ENCODE peak calls at places on chromosome 5, in eight cellular contexts. One of them, this sample, is unnamed.

GRCh38 chr5:90529939-90530677 is 724 bp upstream of the LYSMD3 start:
- DNase-seq in stimulated activated naive CD8-positive, alpha-beta T cell treated with anti-CD3 and anti-CD28 coated beads, Interleukin-15, Interleukin-2, amounts not matched to agents 100 U/mL and 50 U/mL, for 24 hours: peak; percentile 60
- DNase-seq in epithelial cell of esophagus: peak; percentile 83
- DNase-seq in choroid plexus epithelial cell: peak; percentile 87
- DNase-seq in IMR-90: peak; percentile 82
- DNase-seq in left cardiac atrium: peak; percentile 44
- DNase-seq in OCI-LY7: peak; percentile 82
- DNase-seq in activated T-helper 2 cell treated with anti-CD3 and anti-CD28 coated beads, Interferon-gamma antibody, Interleukin-2, Interleukin-4, amounts not matched to agents 10 μg/mL and 5 μg/mL and 100 μg/mL, durations not matched to agents 14 hours and 24 hours and 36 hours: no peak
- DNase-seq in this sample: peak; percentile 70

GRCh38 chr5:159316519-159317383 is 13.5 kb downstream of the IL12B start:
- DNase-seq in OCI-LY7: peak; percentile 67
- DNase-seq in stimulated activated naive CD8-positive, alpha-beta T cell treated with anti-CD3 and anti-CD28 coated beads, Interleukin-15, Interleukin-2, amounts not matched to agents 100 U/mL and 50 U/mL, for 24 hours: peak; percentile 37
- DNase-seq in IMR-90: peak; percentile 67
- DNase-seq in activated T-helper 2 cell treated with anti-CD3 and anti-CD28 coated beads, Interferon-gamma antibody, Interleukin-2, Interleukin-4, amounts not matched to agents 10 μg/mL and 5 μg/mL and 100 μg/mL, durations not matched to agents 14 hours and 24 hours and 36 hours: no peak
- DNase-seq in left cardiac atrium: no peak
- DNase-seq in epithelial cell of esophagus: peak; percentile 74
- DNase-seq in choroid plexus epithelial cell: peak; percentile 91
- DNase-seq in this sample: peak; percentile 36

GRCh38 chr5:169838688-169839087 is 141.6 kb downstream of the INSYN2B start:
- DNase-seq in epithelial cell of esophagus: no peak
- DNase-seq in activated T-helper 2 cell treated with anti-CD3 and anti-CD28 coated beads, Interferon-gamma antibody, Interleukin-2, Interleukin-4, amounts not matched to agents 10 μg/mL and 5 μg/mL and 100 μg/mL, durations not matched to agents 14 hours and 24 hours and 36 hours: no peak
- DNase-seq in OCI-LY7: no peak
- DNase-seq in left cardiac atrium: no peak
- DNase-seq in IMR-90: no peak
- DNase-seq in choroid plexus epithelial cell: no peak
- DNase-seq in stimulated activated naive CD8-positive, alpha-beta T cell treated with anti-CD3 and anti-CD28 coated beads, Interleukin-15, Interleukin-2, amounts not matched to agents 100 U/mL and 50 U/mL, for 24 hours: no peak
- DNase-seq in this sample: no peak

GRCh38 chr5:106873558-106873957 is 797.2 kb downstream of the EFNA5 start:
- DNase-seq in stimulated activated naive CD8-positive, alpha-beta T cell treated with anti-CD3 and anti-CD28 coated beads, Interleukin-15, Interleukin-2, amounts not matched to agents 100 U/mL and 50 U/mL, for 24 hours: no peak
- DNase-seq in activated T-helper 2 cell treated with anti-CD3 and anti-CD28 coated beads, Interferon-gamma antibody, Interleukin-2, Interleukin-4, amounts not matched to agents 10 μg/mL and 5 μg/mL and 100 μg/mL, durations not matched to agents 14 hours and 24 hours and 36 hours: no peak
- DNase-seq in IMR-90: no peak
- DNase-seq in epithelial cell of esophagus: peak; percentile 93
- DNase-seq in OCI-LY7: no peak
- DNase-seq in choroid plexus epithelial cell: no peak
- DNase-seq in left cardiac atrium: no peak
- DNase-seq in this sample: no peak

GRCh38 chr5:74685979-74686631 is 1.1 kb downstream of the HEXB start:
- DNase-seq in activated T-helper 2 cell treated with anti-CD3 and anti-CD28 coated beads, Interferon-gamma antibody, Interleukin-2, Interleukin-4, amounts not matched to agents 10 μg/mL and 5 μg/mL and 100 μg/mL, durations not matched to agents 14 hours and 24 hours and 36 hours: no peak
- DNase-seq in epithelial cell of esophagus: no peak
- DNase-seq in IMR-90: peak; percentile 68
- DNase-seq in OCI-LY7: peak; percentile 48
- DNase-seq in left cardiac atrium: no peak
- DNase-seq in stimulated activated naive CD8-positive, alpha-beta T cell treated with anti-CD3 and anti-CD28 coated beads, Interleukin-15, Interleukin-2, amounts not matched to agents 100 U/mL and 50 U/mL, for 24 hours: peak; percentile 8
- DNase-seq in choroid plexus epithelial cell: peak; percentile 65
- DNase-seq in this sample: no peak

GRCh38 chr5:96049398-96050272 is 88.0 kb upstream of the ELL2 start:
- DNase-seq in activated T-helper 2 cell treated with anti-CD3 and anti-CD28 coated beads, Interferon-gamma antibody, Interleukin-2, Interleukin-4, amounts not matched to agents 10 μg/mL and 5 μg/mL and 100 μg/mL, durations not matched to agents 14 hours and 24 hours and 36 hours: no peak
- DNase-seq in epithelial cell of esophagus: peak; percentile 88
- DNase-seq in left cardiac atrium: no peak
- DNase-seq in stimulated activated naive CD8-positive, alpha-beta T cell treated with anti-CD3 and anti-CD28 coated beads, Interleukin-15, Interleukin-2, amounts not matched to agents 100 U/mL and 50 U/mL, for 24 hours: no peak
- DNase-seq in OCI-LY7: no peak
- DNase-seq in choroid plexus epithelial cell: peak; percentile 52
- DNase-seq in IMR-90: peak; percentile 91
- DNase-seq in this sample: peak; percentile 31

GRCh38 chr5:39236718-39237117 is 17.4 kb upstream of the FYB1 start:
- DNase-seq in left cardiac atrium: no peak
- DNase-seq in stimulated activated naive CD8-positive, alpha-beta T cell treated with anti-CD3 and anti-CD28 coated beads, Interleukin-15, Interleukin-2, amounts not matched to agents 100 U/mL and 50 U/mL, for 24 hours: no peak
- DNase-seq in activated T-helper 2 cell treated with anti-CD3 and anti-CD28 coated beads, Interferon-gamma antibody, Interleukin-2, Interleukin-4, amounts not matched to agents 10 μg/mL and 5 μg/mL and 100 μg/mL, durations not matched to agents 14 hours and 24 hours and 36 hours: no peak
- DNase-seq in choroid plexus epithelial cell: no peak
- DNase-seq in OCI-LY7: no peak
- DNase-seq in epithelial cell of esophagus: no peak
- DNase-seq in IMR-90: no peak
- DNase-seq in this sample: no peak

GRCh38 chr5:151086905-151087360 is 6.1 kb upstream of the TNIP1 start:
- DNase-seq in OCI-LY7: peak; percentile 51
- DNase-seq in stimulated activated naive CD8-positive, alpha-beta T cell treated with anti-CD3 and anti-CD28 coated beads, Interleukin-15, Interleukin-2, amounts not matched to agents 100 U/mL and 50 U/mL, for 24 hours: peak; percentile 76
- DNase-seq in epithelial cell of esophagus: peak; percentile 59
- DNase-seq in activated T-helper 2 cell treated with anti-CD3 and anti-CD28 coated beads, Interferon-gamma antibody, Interleukin-2, Interleukin-4, amounts not matched to agents 10 μg/mL and 5 μg/mL and 100 μg/mL, durations not matched to agents 14 hours and 24 hours and 36 hours: peak; percentile 49
- DNase-seq in choroid plexus epithelial cell: no peak
- DNase-seq in IMR-90: peak; percentile 43
- DNase-seq in left cardiac atrium: no peak
- DNase-seq in this sample: no peak

GRCh38 chr5:633521-633955 is 21.4 kb downstream of the CEP72 start:
- DNase-seq in IMR-90: peak; percentile 91
- DNase-seq in activated T-helper 2 cell treated with anti-CD3 and anti-CD28 coated beads, Interferon-gamma antibody, Interleukin-2, Interleukin-4, amounts not matched to agents 10 μg/mL and 5 μg/mL and 100 μg/mL, durations not matched to agents 14 hours and 24 hours and 36 hours: no peak
- DNase-seq in epithelial cell of esophagus: peak; percentile 21
- DNase-seq in stimulated activated naive CD8-positive, alpha-beta T cell treated with anti-CD3 and anti-CD28 coated beads, Interleukin-15, Interleukin-2, amounts not matched to agents 100 U/mL and 50 U/mL, for 24 hours: no peak
- DNase-seq in left cardiac atrium: no peak
- DNase-seq in choroid plexus epithelial cell: peak; percentile 22
- DNase-seq in OCI-LY7: no peak
- DNase-seq in this sample: no peak

GRCh38 chr5:122121782-122122465 is 7.4 kb upstream of the ZNF474 start:
- DNase-seq in activated T-helper 2 cell treated with anti-CD3 and anti-CD28 coated beads, Interferon-gamma antibody, Interleukin-2, Interleukin-4, amounts not matched to agents 10 μg/mL and 5 μg/mL and 100 μg/mL, durations not matched to agents 14 hours and 24 hours and 36 hours: no peak
- DNase-seq in stimulated activated naive CD8-positive, alpha-beta T cell treated with anti-CD3 and anti-CD28 coated beads, Interleukin-15, Interleukin-2, amounts not matched to agents 100 U/mL and 50 U/mL, for 24 hours: no peak
- DNase-seq in OCI-LY7: no peak
- DNase-seq in epithelial cell of esophagus: peak; percentile 95
- DNase-seq in left cardiac atrium: no peak
- DNase-seq in IMR-90: peak; percentile 57
- DNase-seq in choroid plexus epithelial cell: peak; percentile 63
- DNase-seq in this sample: no peak

GRCh38 chr5:1442222-1443144 is 2.8 kb downstream of the SLC6A3 start:
- DNase-seq in OCI-LY7: no peak
- DNase-seq in IMR-90: no peak
- DNase-seq in epithelial cell of esophagus: no peak
- DNase-seq in stimulated activated naive CD8-positive, alpha-beta T cell treated with anti-CD3 and anti-CD28 coated beads, Interleukin-15, Interleukin-2, amounts not matched to agents 100 U/mL and 50 U/mL, for 24 hours: no peak
- DNase-seq in choroid plexus epithelial cell: no peak
- DNase-seq in left cardiac atrium: no peak
- DNase-seq in activated T-helper 2 cell treated with anti-CD3 and anti-CD28 coated beads, Interferon-gamma antibody, Interleukin-2, Interleukin-4, amounts not matched to agents 10 μg/mL and 5 μg/mL and 100 μg/mL, durations not matched to agents 14 hours and 24 hours and 36 hours: no peak
- DNase-seq in this sample: no peak

GRCh38 chr5:13944564-13945195 is at the start of gene DNAH5:
- DNase-seq in activated T-helper 2 cell treated with anti-CD3 and anti-CD28 coated beads, Interferon-gamma antibody, Interleukin-2, Interleukin-4, amounts not matched to agents 10 μg/mL and 5 μg/mL and 100 μg/mL, durations not matched to agents 14 hours and 24 hours and 36 hours: no peak
- DNase-seq in epithelial cell of esophagus: peak; percentile 88
- DNase-seq in choroid plexus epithelial cell: no peak
- DNase-seq in OCI-LY7: no peak
- DNase-seq in stimulated activated naive CD8-positive, alpha-beta T cell treated with anti-CD3 and anti-CD28 coated beads, Interleukin-15, Interleukin-2, amounts not matched to agents 100 U/mL and 50 U/mL, for 24 hours: no peak
- DNase-seq in left cardiac atrium: no peak
- DNase-seq in IMR-90: peak; percentile 71
- DNase-seq in this sample: no peak

GRCh38 chr5:168827636-168828035 is 248.5 kb upstream of the PANK3 start:
- DNase-seq in epithelial cell of esophagus: no peak
- DNase-seq in IMR-90: no peak
- DNase-seq in choroid plexus epithelial cell: no peak
- DNase-seq in stimulated activated naive CD8-positive, alpha-beta T cell treated with anti-CD3 and anti-CD28 coated beads, Interleukin-15, Interleukin-2, amounts not matched to agents 100 U/mL and 50 U/mL, for 24 hours: no peak
- DNase-seq in left cardiac atrium: no peak
- DNase-seq in activated T-helper 2 cell treated with anti-CD3 and anti-CD28 coated beads, Interferon-gamma antibody, Interleukin-2, Interleukin-4, amounts not matched to agents 10 μg/mL and 5 μg/mL and 100 μg/mL, durations not matched to agents 14 hours and 24 hours and 36 hours: no peak
- DNase-seq in OCI-LY7: no peak
- DNase-seq in this sample: no peak

GRCh38 chr5:19977069-19977468 is 10.9 kb downstream of the CDH18 start:
- DNase-seq in stimulated activated naive CD8-positive, alpha-beta T cell treated with anti-CD3 and anti-CD28 coated beads, Interleukin-15, Interleukin-2, amounts not matched to agents 100 U/mL and 50 U/mL, for 24 hours: no peak
- DNase-seq in OCI-LY7: no peak
- DNase-seq in epithelial cell of esophagus: no peak
- DNase-seq in activated T-helper 2 cell treated with anti-CD3 and anti-CD28 coated beads, Interferon-gamma antibody, Interleukin-2, Interleukin-4, amounts not matched to agents 10 μg/mL and 5 μg/mL and 100 μg/mL, durations not matched to agents 14 hours and 24 hours and 36 hours: no peak
- DNase-seq in IMR-90: no peak
- DNase-seq in left cardiac atrium: no peak
- DNase-seq in choroid plexus epithelial cell: no peak
- DNase-seq in this sample: no peak

GRCh38 chr5:32443145-32443540 is 1.4 kb downstream of the ZFR start:
- DNase-seq in IMR-90: peak; percentile 57
- DNase-seq in stimulated activated naive CD8-positive, alpha-beta T cell treated with anti-CD3 and anti-CD28 coated beads, Interleukin-15, Interleukin-2, amounts not matched to agents 100 U/mL and 50 U/mL, for 24 hours: peak; percentile 38
- DNase-seq in OCI-LY7: peak; percentile 18
- DNase-seq in epithelial cell of esophagus: peak; percentile 36
- DNase-seq in left cardiac atrium: no peak
- DNase-seq in choroid plexus epithelial cell: peak; percentile 46
- DNase-seq in activated T-helper 2 cell treated with anti-CD3 and anti-CD28 coated beads, Interferon-gamma antibody, Interleukin-2, Interleukin-4, amounts not matched to agents 10 μg/mL and 5 μg/mL and 100 μg/mL, durations not matched to agents 14 hours and 24 hours and 36 hours: peak; percentile 11
- DNase-seq in this sample: no peak

GRCh38 chr5:3362606-3362910 is 233.1 kb upstream of the IRX1 start:
- DNase-seq in left cardiac atrium: no peak
- DNase-seq in OCI-LY7: no peak
- DNase-seq in epithelial cell of esophagus: no peak
- DNase-seq in activated T-helper 2 cell treated with anti-CD3 and anti-CD28 coated beads, Interferon-gamma antibody, Interleukin-2, Interleukin-4, amounts not matched to agents 10 μg/mL and 5 μg/mL and 100 μg/mL, durations not matched to agents 14 hours and 24 hours and 36 hours: no peak
- DNase-seq in choroid plexus epithelial cell: no peak
- DNase-seq in IMR-90: no peak
- DNase-seq in stimulated activated naive CD8-positive, alpha-beta T cell treated with anti-CD3 and anti-CD28 coated beads, Interleukin-15, Interleukin-2, amounts not matched to agents 100 U/mL and 50 U/mL, for 24 hours: no peak
- DNase-seq in this sample: no peak

GRCh38 chr5:157312492-157312891 is 46.6 kb downstream of the CYFIP2 start:
- DNase-seq in IMR-90: peak; percentile 72
- DNase-seq in activated T-helper 2 cell treated with anti-CD3 and anti-CD28 coated beads, Interferon-gamma antibody, Interleukin-2, Interleukin-4, amounts not matched to agents 10 μg/mL and 5 μg/mL and 100 μg/mL, durations not matched to agents 14 hours and 24 hours and 36 hours: peak; percentile 47
- DNase-seq in OCI-LY7: peak; percentile 72
- DNase-seq in choroid plexus epithelial cell: peak; percentile 72
- DNase-seq in epithelial cell of esophagus: peak; percentile 75
- DNase-seq in stimulated activated naive CD8-positive, alpha-beta T cell treated with anti-CD3 and anti-CD28 coated beads, Interleukin-15, Interleukin-2, amounts not matched to agents 100 U/mL and 50 U/mL, for 24 hours: peak; percentile 53
- DNase-seq in left cardiac atrium: peak; percentile 34
- DNase-seq in this sample: peak; percentile 15

GRCh38 chr5:155040984-155041383 is 27.4 kb downstream of the KIF4B start:
- DNase-seq in left cardiac atrium: no peak
- DNase-seq in choroid plexus epithelial cell: no peak
- DNase-seq in IMR-90: no peak
- DNase-seq in OCI-LY7: no peak
- DNase-seq in epithelial cell of esophagus: peak; percentile 18
- DNase-seq in activated T-helper 2 cell treated with anti-CD3 and anti-CD28 coated beads, Interferon-gamma antibody, Interleukin-2, Interleukin-4, amounts not matched to agents 10 μg/mL and 5 μg/mL and 100 μg/mL, durations not matched to agents 14 hours and 24 hours and 36 hours: no peak
- DNase-seq in stimulated activated naive CD8-positive, alpha-beta T cell treated with anti-CD3 and anti-CD28 coated beads, Interleukin-15, Interleukin-2, amounts not matched to agents 100 U/mL and 50 U/mL, for 24 hours: no peak
- DNase-seq in this sample: no peak

GRCh38 chr5:135221187-135221473 is 177.9 kb downstream of the MACROH2A1 start:
- DNase-seq in left cardiac atrium: no peak
- DNase-seq in stimulated activated naive CD8-positive, alpha-beta T cell treated with anti-CD3 and anti-CD28 coated beads, Interleukin-15, Interleukin-2, amounts not matched to agents 100 U/mL and 50 U/mL, for 24 hours: no peak
- DNase-seq in choroid plexus epithelial cell: no peak
- DNase-seq in OCI-LY7: no peak
- DNase-seq in IMR-90: no peak
- DNase-seq in epithelial cell of esophagus: no peak
- DNase-seq in activated T-helper 2 cell treated with anti-CD3 and anti-CD28 coated beads, Interferon-gamma antibody, Interleukin-2, Interleukin-4, amounts not matched to agents 10 μg/mL and 5 μg/mL and 100 μg/mL, durations not matched to agents 14 hours and 24 hours and 36 hours: no peak
- DNase-seq in this sample: peak; percentile 15

GRCh38 chr5:58022055-58022454 is 437.8 kb downstream of the PLK2 start:
- DNase-seq in OCI-LY7: no peak
- DNase-seq in epithelial cell of esophagus: peak; percentile 24
- DNase-seq in left cardiac atrium: no peak
- DNase-seq in IMR-90: peak; percentile 16
- DNase-seq in stimulated activated naive CD8-positive, alpha-beta T cell treated with anti-CD3 and anti-CD28 coated beads, Interleukin-15, Interleukin-2, amounts not matched to agents 100 U/mL and 50 U/mL, for 24 hours: no peak
- DNase-seq in activated T-helper 2 cell treated with anti-CD3 and anti-CD28 coated beads, Interferon-gamma antibody, Interleukin-2, Interleukin-4, amounts not matched to agents 10 μg/mL and 5 μg/mL and 100 μg/mL, durations not matched to agents 14 hours and 24 hours and 36 hours: no peak
- DNase-seq in choroid plexus epithelial cell: peak; percentile 34
- DNase-seq in this sample: no peak

GRCh38 chr5:152987156-152987555 is 503.3 kb upstream of the GRIA1 start:
- DNase-seq in choroid plexus epithelial cell: no peak
- DNase-seq in left cardiac atrium: no peak
- DNase-seq in activated T-helper 2 cell treated with anti-CD3 and anti-CD28 coated beads, Interferon-gamma antibody, Interleukin-2, Interleukin-4, amounts not matched to agents 10 μg/mL and 5 μg/mL and 100 μg/mL, durations not matched to agents 14 hours and 24 hours and 36 hours: no peak
- DNase-seq in OCI-LY7: no peak
- DNase-seq in epithelial cell of esophagus: no peak
- DNase-seq in stimulated activated naive CD8-positive, alpha-beta T cell treated with anti-CD3 and anti-CD28 coated beads, Interleukin-15, Interleukin-2, amounts not matched to agents 100 U/mL and 50 U/mL, for 24 hours: no peak
- DNase-seq in IMR-90: no peak
- DNase-seq in this sample: no peak

GRCh38 chr5:151008906-151009305 is 11.5 kb upstream of the GPX3 start:
- DNase-seq in IMR-90: no peak
- DNase-seq in left cardiac atrium: no peak
- DNase-seq in OCI-LY7: no peak
- DNase-seq in epithelial cell of esophagus: no peak
- DNase-seq in stimulated activated naive CD8-positive, alpha-beta T cell treated with anti-CD3 and anti-CD28 coated beads, Interleukin-15, Interleukin-2, amounts not matched to agents 100 U/mL and 50 U/mL, for 24 hours: no peak
- DNase-seq in choroid plexus epithelial cell: no peak
- DNase-seq in activated T-helper 2 cell treated with anti-CD3 and anti-CD28 coated beads, Interferon-gamma antibody, Interleukin-2, Interleukin-4, amounts not matched to agents 10 μg/mL and 5 μg/mL and 100 μg/mL, durations not matched to agents 14 hours and 24 hours and 36 hours: no peak
- DNase-seq in this sample: no peak

GRCh38 chr5:157479166-157479565 is 19.2 kb downstream of the NIPAL4 start:
- DNase-seq in activated T-helper 2 cell treated with anti-CD3 and anti-CD28 coated beads, Interferon-gamma antibody, Interleukin-2, Interleukin-4, amounts not matched to agents 10 μg/mL and 5 μg/mL and 100 μg/mL, durations not matched to agents 14 hours and 24 hours and 36 hours: no peak
- DNase-seq in choroid plexus epithelial cell: no peak
- DNase-seq in IMR-90: peak; percentile 28
- DNase-seq in epithelial cell of esophagus: peak; percentile 68
- DNase-seq in stimulated activated naive CD8-positive, alpha-beta T cell treated with anti-CD3 and anti-CD28 coated beads, Interleukin-15, Interleukin-2, amounts not matched to agents 100 U/mL and 50 U/mL, for 24 hours: no peak
- DNase-seq in OCI-LY7: no peak
- DNase-seq in left cardiac atrium: no peak
- DNase-seq in this sample: no peak

GRCh38 chr5:68265347-68265746 is 49.8 kb downstream of the PIK3R1 start:
- DNase-seq in stimulated activated naive CD8-positive, alpha-beta T cell treated with anti-CD3 and anti-CD28 coated beads, Interleukin-15, Interleukin-2, amounts not matched to agents 100 U/mL and 50 U/mL, for 24 hours: no peak
- DNase-seq in activated T-helper 2 cell treated with anti-CD3 and anti-CD28 coated beads, Interferon-gamma antibody, Interleukin-2, Interleukin-4, amounts not matched to agents 10 μg/mL and 5 μg/mL and 100 μg/mL, durations not matched to agents 14 hours and 24 hours and 36 hours: no peak
- DNase-seq in OCI-LY7: no peak
- DNase-seq in choroid plexus epithelial cell: no peak
- DNase-seq in IMR-90: no peak
- DNase-seq in epithelial cell of esophagus: no peak
- DNase-seq in left cardiac atrium: no peak
- DNase-seq in this sample: no peak